ENCODE peak calls at places on chromosomes 1 and 21, in eight cellular contexts. J is GM12878, I is GM12865, S is left lung, Z is fibroblast of lung, N is SK-N-SH, B is brain microvascular endothelial cell, Q is IMR-90. K is an unnamed sample.

GRCh38 chr1:202018476-202019234 is 8.3 kb downstream of the ELF3 start:
- DNase-seq in S (peak), Z (no peak), J (no peak), B (no peak), Q (no peak), N (no peak), I (no peak), K (peak)

GRCh38 chr1:91511386-91511785 is 10.7 kb downstream of the CDC7 start:
- DNase-seq in Q (peak), S (no peak), N (no peak), J (no peak), B (peak), Z (peak), I (peak), K (no peak)

GRCh38 chr21:35565204-35565611 is 495.1 kb downstream of the SETD4 start:
- DNase-seq in J (no peak), S (peak), Z (peak), Q (peak), B (peak), N (no peak), I (no peak), K (peak)

GRCh38 chr1:222009105-222009730 is 267.3 kb upstream of the DUSP10 start:
- DNase-seq in I (peak), B (no peak), S (no peak), Z (peak), J (peak), N (no peak), Q (no peak), K (peak)

GRCh38 chr1:217029311-217030157 is 306.3 kb upstream of the ESRRG start:
- DNase-seq in J (no peak), B (peak), S (peak), I (no peak), Q (peak), N (no peak), Z (peak), K (no peak)

GRCh38 chr1:90850181-90850924 is 133.3 kb upstream of the BARHL2 start:
- DNase-seq in Q (no peak), I (no peak), B (no peak), Z (no peak), J (no peak), N (peak), S (peak), K (peak)

GRCh38 chr1:179143332-179143731 is 61.5 kb downstream of the TOR3A start:
- DNase-seq in J (no peak), Q (peak), Z (peak), I (no peak), S (no peak), B (peak), N (no peak), K (no peak)

GRCh38 chr1:200471739-200472138 is 61.9 kb upstream of the ZNF281 start:
- DNase-seq in J (no peak), N (no peak), I (no peak), Q (no peak), B (no peak), S (no peak), Z (no peak), K (no peak)

GRCh38 chr1:53860967-53861411 is 22.9 kb upstream of the NDC1 start:
- DNase-seq in J (no peak), N (peak), I (peak), B (peak), Q (peak), Z (peak), S (no peak), K (peak)

GRCh38 chr21:33069994-33070811 is at the start of gene OLIG1:
- DNase-seq in S (peak), Z (no peak), I (peak), Q (peak), J (no peak), N (peak), B (no peak), K (peak)

GRCh38 chr21:26881504-26882228 is 36.5 kb upstream of the ADAMTS1 start:
- DNase-seq in I (peak), S (no peak), N (peak), Z (peak), B (no peak), J (no peak), Q (peak), K (no peak)

DNA sequence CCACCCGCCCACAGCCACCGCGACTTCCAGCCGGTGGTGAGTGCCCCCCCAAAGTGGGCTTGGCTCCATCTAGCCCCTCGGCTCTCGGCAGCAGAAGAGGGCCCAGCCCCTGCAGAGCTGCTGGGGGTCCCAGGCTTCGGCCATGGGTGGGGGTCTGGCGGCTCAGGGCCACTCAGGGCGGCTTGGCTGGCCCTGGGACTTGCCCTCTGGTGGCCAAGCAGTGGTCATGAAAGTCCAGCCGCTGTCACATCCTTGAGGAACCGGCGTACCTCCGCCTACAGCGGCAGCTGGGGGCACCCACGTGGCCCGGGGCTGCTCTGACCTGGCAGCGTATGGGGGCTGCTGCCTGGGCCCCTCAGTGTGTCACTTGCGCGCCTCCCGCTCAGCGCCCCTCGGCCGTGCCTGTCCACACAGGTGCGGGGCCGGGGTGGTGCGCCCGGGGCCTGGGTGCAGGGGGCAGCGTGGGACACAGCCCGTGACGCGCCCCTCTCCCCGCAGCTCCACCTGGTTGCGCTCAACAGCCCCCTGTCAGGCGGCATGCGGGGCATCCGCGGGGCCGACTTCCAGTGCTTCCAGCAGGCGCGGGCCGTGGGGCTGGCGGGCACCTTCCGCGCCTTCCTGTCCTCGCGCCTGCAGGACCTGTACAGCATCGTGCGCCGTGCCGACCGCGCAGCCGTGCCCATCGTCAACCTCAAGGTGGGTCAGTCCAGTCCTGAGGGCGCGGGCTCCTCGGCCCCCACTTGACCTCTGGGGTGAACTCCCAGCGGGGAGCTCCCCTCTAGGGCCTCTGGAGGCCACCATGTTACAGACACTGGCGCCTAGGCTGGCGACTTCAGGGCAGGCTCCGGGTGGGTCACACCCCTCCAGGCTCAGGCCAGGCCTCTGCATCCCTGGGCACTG is 32.4 kb downstream of the SLC19A1 start:
- DNase-seq in Z (no peak), S (peak), I (no peak), N (peak), B (no peak), Q (no peak), J (no peak), K (peak)
- H3K4me3 ChIP-seq in Z (no peak), S (no peak), I (no peak), N (no peak), B (no peak), Q (no peak), J (no peak), K (no peak)

GRCh38 chr1:165112260-165112659 is 244.3 kb downstream of the LMX1A start:
- DNase-seq in J (no peak), N (no peak), B (no peak), Q (no peak), S (no peak), I (no peak), Z (no peak), K (no peak)

GRCh38 chr1:165116732-165117131 is 239.8 kb downstream of the LMX1A start:
- DNase-seq in N (no peak), I (no peak), J (no peak), S (no peak), Q (peak), Z (peak), B (peak), K (no peak)

GRCh38 chr1:165114889-165115285 is 241.6 kb downstream of the LMX1A start:
- DNase-seq in J (no peak), I (no peak), Z (no peak), S (no peak), B (no peak), N (no peak), Q (no peak), K (no peak)

GRCh38 chr1:165114022-165114888 is 242.3 kb downstream of the LMX1A start:
- DNase-seq in N (peak), I (peak), S (no peak), Z (peak), J (no peak), Q (peak), B (peak), K (peak)

GRCh38 chr1:165117482-165117881 is 239.0 kb downstream of the LMX1A start:
- DNase-seq in I (no peak), B (no peak), Z (no peak), Q (no peak), S (no peak), J (no peak), N (no peak), K (peak)
- H3K4me3 ChIP-seq in I (no peak), B (no peak), Z (no peak), Q (no peak), S (no peak), J (no peak), N (no peak), K (no peak)

DNA sequence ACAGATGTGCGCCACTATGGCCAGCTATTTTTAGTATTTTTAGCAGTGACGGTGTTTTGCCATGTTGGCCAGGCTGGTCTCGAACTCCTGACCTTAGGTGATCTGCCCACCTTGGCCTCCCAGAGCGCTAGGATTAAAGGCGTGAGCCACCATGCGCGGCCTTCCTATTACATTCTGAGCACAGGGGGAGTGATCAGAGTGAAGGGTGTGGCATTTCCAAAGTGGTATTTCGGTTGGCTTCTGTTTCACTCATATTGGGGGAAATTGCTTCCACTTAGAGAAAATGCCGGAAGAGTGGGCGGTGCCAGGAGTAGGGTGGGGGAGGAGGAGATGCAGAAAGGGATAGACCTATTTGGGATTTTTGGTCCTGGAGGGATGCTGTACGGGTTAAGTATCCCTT is 4.3 kb downstream of the PIK3CD start:
- DNase-seq in S (no peak), B (no peak), N (no peak), I (peak), Z (no peak), J (no peak), Q (no peak), K (no peak)
- H3K4me3 ChIP-seq in S (no peak), B (no peak), N (no peak), I (peak), Z (no peak), J (peak), Q (no peak), K (no peak)

GRCh38 chr21:45078371-45078770 is 4.0 kb downstream of the ADARB1 start:
- DNase-seq in N (no peak), S (no peak), J (no peak), B (no peak), Z (no peak), I (no peak), Q (no peak), K (peak)
- H3K4me3 ChIP-seq in N (no peak), S (no peak), J (no peak), B (no peak), Z (no peak), I (no peak), Q (no peak), K (no peak)

GRCh38 chr1:39173995-39174380 is 30.5 kb upstream of the MACF1 start:
- DNase-seq in N (no peak), B (no peak), S (no peak), Z (no peak), J (no peak), I (no peak), Q (no peak), K (no peak)

GRCh38 chr1:39170731-39171375 is 33.6 kb upstream of the MACF1 start:
- DNase-seq in N (peak), I (no peak), B (no peak), J (no peak), Z (no peak), Q (peak), S (no peak), K (peak)

GRCh38 chr1:39177641-39178040 is 26.9 kb upstream of the MACF1 start:
- DNase-seq in Q (no peak), S (no peak), Z (no peak), N (no peak), J (no peak), B (no peak), I (no peak), K (no peak)

GRCh38 chr1:39174400-39175081 is 30.0 kb upstream of the MACF1 start:
- DNase-seq in J (no peak), S (no peak), B (no peak), I (no peak), Q (no peak), Z (no peak), N (no peak), K (no peak)

DNA sequence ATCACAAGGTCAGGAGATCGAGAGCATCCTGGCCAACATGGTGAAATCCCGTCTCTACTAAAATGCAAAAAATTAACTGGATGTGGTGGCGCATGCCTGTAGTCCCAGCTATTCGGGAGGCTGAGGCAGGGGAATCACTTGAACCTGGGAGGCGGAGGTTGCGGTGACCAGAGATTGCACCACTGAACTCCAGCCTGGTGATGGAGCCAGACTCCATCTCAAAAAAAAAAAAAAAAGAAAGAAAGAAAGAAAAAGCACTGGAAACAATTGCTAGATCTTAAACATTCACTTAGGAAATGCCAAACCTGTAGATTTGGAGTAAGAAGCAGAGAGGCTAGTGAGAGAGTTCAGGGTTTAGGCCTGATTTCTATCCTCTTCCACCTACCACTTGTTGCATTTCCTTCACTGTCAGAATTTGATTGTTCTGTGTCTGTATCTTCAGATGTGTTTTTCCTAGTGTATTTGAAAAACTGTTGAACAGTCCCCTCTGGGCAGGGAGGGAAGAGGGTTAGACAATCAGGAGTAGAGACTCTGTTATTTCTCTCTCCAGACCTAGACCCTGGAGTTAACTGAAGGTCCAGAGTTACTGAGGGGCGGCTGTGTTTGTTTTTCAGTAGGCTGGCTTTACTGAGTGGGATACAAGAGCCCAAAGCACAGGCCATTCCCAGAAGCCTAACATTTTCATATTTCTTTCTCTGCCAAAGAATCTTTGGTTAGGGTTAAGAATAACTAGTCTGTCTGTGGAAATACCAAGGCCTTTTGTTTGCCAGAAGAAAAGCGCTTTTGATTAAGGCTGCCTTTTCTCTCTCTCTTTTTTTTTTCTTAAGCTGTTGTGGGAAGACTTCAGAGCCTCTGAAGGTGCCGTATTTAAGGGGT is 31.1 kb upstream of the MACF1 start:
- DNase-seq in Z (no peak), N (no peak), J (no peak), I (no peak), S (no peak), Q (no peak), B (no peak), K (no peak)
- H3K4me3 ChIP-seq in Z (no peak), N (no peak), J (no peak), I (no peak), S (no peak), Q (no peak), B (no peak), K (no peak)

DNA sequence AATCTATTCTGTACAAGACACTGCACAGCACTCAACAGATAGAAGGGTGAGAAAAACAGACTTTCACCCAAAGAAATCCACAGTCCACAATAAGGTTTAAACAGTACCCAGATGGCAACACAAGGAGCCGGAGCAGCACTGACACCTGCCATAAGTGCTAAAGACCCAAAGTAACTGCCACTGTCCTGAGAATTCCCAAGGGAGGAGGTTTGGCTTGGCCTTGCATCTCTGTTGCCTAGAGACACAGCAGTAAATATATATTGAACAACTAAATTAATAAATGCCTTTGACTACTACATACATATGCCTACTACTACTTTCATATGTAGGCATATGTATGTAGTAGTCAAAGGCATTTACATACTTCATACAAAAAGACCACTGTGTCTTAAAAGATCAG is 68.0 kb downstream of the VAV3 start:
- DNase-seq in I (peak), N (no peak), B (no peak), Q (no peak), J (no peak), S (no peak), Z (no peak), K (no peak)
- H3K4me3 ChIP-seq in I (no peak), N (no peak), B (no peak), Q (no peak), J (no peak), S (no peak), Z (no peak), K (no peak)

GRCh38 chr1:23217421-23218115 is at the start of gene HTR1D:
- DNase-seq in Q (no peak), B (no peak), N (no peak), Z (no peak), S (no peak), I (no peak), J (no peak), K (peak)

GRCh38 chr1:23214640-23215039 is 2.7 kb downstream of the HTR1D start:
- DNase-seq in S (no peak), B (no peak), Q (peak), N (no peak), J (no peak), I (no peak), Z (no peak), K (no peak)

GRCh38 chr1:23216771-23217420 is 406 bp downstream of the HTR1D start:
- DNase-seq in N (peak), S (no peak), Z (no peak), I (no peak), B (no peak), Q (no peak), J (no peak), K (peak)

GRCh38 chr1:23215751-23216449 is 1.4 kb downstream of the HTR1D start:
- DNase-seq in S (no peak), Q (no peak), I (no peak), B (no peak), Z (no peak), J (no peak), N (no peak), K (peak)

GRCh38 chr1:23215291-23215690 is 2.0 kb downstream of the HTR1D start:
- DNase-seq in Q (no peak), J (no peak), I (no peak), N (no peak), Z (no peak), B (no peak), S (no peak), K (no peak)
- H3K4me3 ChIP-seq in Q (no peak), J (no peak), I (no peak), N (no peak), Z (no peak), B (no peak), S (no peak), K (no peak)

K was measured in endodermal cell.